ENCODE peak calls at places on chromosomes 6 and 20, in ten cellular contexts. Y is prostate gland, M is kidney, A is Calu3, X is endodermal cell, B is type B pancreatic cell, F is esophagus squamous epithelium, L is psoas muscle, K is BJ, C is astrocyte of the spinal cord. D is an unnamed sample.

GRCh38 chr20:50450961-50451752 is 59.0 kb upstream of the PTPN1 start:
- DNase-seq in Y (no peak), M (no peak), A (no peak), X (peak), B (no peak), F (no peak), L (peak), K (no peak), C (peak), D (peak)

GRCh38 chr6:168299541-168300511 is 19.8 kb downstream of the DACT2 start:
- DNase-seq in Y (no peak), M (peak), A (no peak), X (no peak), B (no peak), F (no peak), L (no peak), K (no peak), C (no peak), D (no peak)

GRCh38 chr20:1468117-1468624 is 1.5 kb upstream of the NSFL1C start:
- DNase-seq in Y (no peak), M (no peak), A (no peak), X (no peak), B (no peak), F (no peak), L (no peak), K (no peak), C (no peak), D (no peak)

GRCh38 chr6:24125980-24126379 is at the start of gene NRSN1:
- DNase-seq in Y (no peak), M (no peak), A (peak), X (peak), B (no peak), F (no peak), L (no peak), K (no peak), C (no peak), D (no peak)

GRCh38 chr6:53496797-53497196 is 48.1 kb downstream of the GCLC start:
- DNase-seq in Y (no peak), M (no peak), A (no peak), X (no peak), B (no peak), F (no peak), L (no peak), K (peak), C (peak), D (peak)

GRCh38 chr6:10347561-10348327 is 67.1 kb downstream of the TFAP2A start:
- DNase-seq in Y (no peak), M (no peak), A (no peak), X (no peak), B (no peak), F (no peak), L (no peak), K (peak), C (no peak), D (no peak)

GRCh38 chr6:111843347-111844147 is 29.7 kb downstream of the FYN start:
- DNase-seq in Y (no peak), M (no peak), A (no peak), X (no peak), B (no peak), F (no peak), L (no peak), K (no peak), C (no peak), D (no peak)

GRCh38 chr6:54665246-54665645 is 181.3 kb upstream of the FAM83B start:
- DNase-seq in Y (no peak), M (no peak), A (no peak), X (no peak), B (no peak), F (no peak), L (no peak), K (no peak), C (no peak), D (no peak)

GRCh38 chr6:48092550-48093217 is 18.3 kb downstream of the PTCHD4 start:
- DNase-seq in Y (no peak), M (no peak), A (no peak), X (no peak), B (no peak), F (no peak), L (no peak), K (no peak), C (no peak), D (no peak)

GRCh38 chr6:157954150-157955117 is 27.2 kb upstream of the SYNJ2 start:
- DNase-seq in Y (peak), M (no peak), A (peak), X (peak), B (no peak), F (no peak), L (no peak), K (peak), C (no peak), D (peak)

GRCh38 chr6:90584636-90585255 is 2.1 kb downstream of the MAP3K7 start:
- DNase-seq in Y (no peak), M (no peak), A (no peak), X (no peak), B (no peak), F (no peak), L (no peak), K (no peak), C (peak), D (peak)

GRCh38 chr6:158047563-158048323 is 66.1 kb downstream of the SYNJ2 start:
- DNase-seq in Y (no peak), M (peak), A (no peak), X (no peak), B (no peak), F (no peak), L (no peak), K (no peak), C (no peak), D (no peak)

GRCh38 chr6:12275084-12275483 is 15.1 kb upstream of the EDN1 start:
- DNase-seq in Y (no peak), M (no peak), A (no peak), X (no peak), B (no peak), F (no peak), L (no peak), K (no peak), C (no peak), D (no peak)

GRCh38 chr20:20363449-20364015 is 4.4 kb upstream of the INSM1 start:
- DNase-seq in Y (no peak), M (no peak), A (no peak), X (peak), B (no peak), F (no peak), L (no peak), K (no peak), C (no peak), D (no peak)

GRCh38 chr6:159758031-159759001 is 3.5 kb upstream of the ACAT2 start:
- DNase-seq in Y (no peak), M (no peak), A (no peak), X (peak), B (no peak), F (no peak), L (no peak), K (no peak), C (peak), D (peak)

GRCh38 chr6:77025824-77026223 is 437.5 kb downstream of the HTR1B start:
- DNase-seq in Y (no peak), M (no peak), A (no peak), X (no peak), B (no peak), F (no peak), L (no peak), K (no peak), C (no peak), D (no peak)

GRCh38 chr20:33442136-33443005 is 1.2 kb downstream of the SNTA1 start:
- DNase-seq in Y (no peak), M (no peak), A (no peak), X (no peak), B (no peak), F (no peak), L (no peak), K (no peak), C (no peak), D (no peak)

GRCh38 chr6:22637781-22638180 is 68.4 kb downstream of the HDGFL1 start:
- DNase-seq in Y (no peak), M (no peak), A (no peak), X (no peak), B (no peak), F (no peak), L (no peak), K (no peak), C (no peak), D (no peak)

GRCh38 chr6:5782783-5783567 is 223.8 kb downstream of the NRN1 start:
- DNase-seq in Y (no peak), M (no peak), A (peak), X (peak), B (no peak), F (no peak), L (peak), K (no peak), C (peak), D (no peak)

GRCh38 chr6:60952500-60952899 is 1333.5 kb downstream of the KHDRBS2 start:
- DNase-seq in Y (no peak), M (no peak), A (no peak), X (no peak), B (no peak), F (no peak), L (no peak), K (no peak), C (no peak), D (no peak)

GRCh38 chr6:35496036-35496850 is 636 bp downstream of the TEAD3 start:
- DNase-seq in Y (no peak), M (no peak), A (peak), X (peak), B (no peak), F (no peak), L (peak), K (no peak), C (peak), D (no peak)

GRCh38 chr6:51568771-51569170 is 518.6 kb downstream of the PKHD1 start:
- DNase-seq in Y (no peak), M (no peak), A (peak), X (no peak), B (no peak), F (no peak), L (no peak), K (no peak), C (no peak), D (no peak)

GRCh38 chr20:12327205-12327604 is 409.5 kb downstream of the BTBD3 start:
- DNase-seq in Y (no peak), M (no peak), A (no peak), X (no peak), B (no peak), F (no peak), L (no peak), K (no peak), C (no peak), D (no peak)

GRCh38 chr20:64242797-64243475 is 12.6 kb upstream of the PCMTD2 start:
- DNase-seq in Y (no peak), M (peak), A (no peak), X (peak), B (no peak), F (no peak), L (no peak), K (no peak), C (no peak), D (no peak)

GRCh38 chr20:44231713-44232468 is 15.2 kb upstream of the GDAP1L1 start:
- DNase-seq in Y (no peak), M (no peak), A (no peak), X (peak), B (no peak), F (no peak), L (no peak), K (no peak), C (no peak), D (no peak)

GRCh38 chr6:63882208-63882607 is 246.6 kb downstream of the PHF3 start:
- DNase-seq in Y (no peak), M (no peak), A (no peak), X (peak), B (no peak), F (no peak), L (no peak), K (no peak), C (no peak), D (no peak)

GRCh38 chr6:52984247-52984646 is 10.8 kb downstream of the GSTA4 start:
- DNase-seq in Y (no peak), M (no peak), A (no peak), X (no peak), B (no peak), F (no peak), L (no peak), K (no peak), C (peak), D (no peak)

GRCh38 chr20:47672166-47672565 is 113.1 kb downstream of the SULF2 start:
- DNase-seq in Y (no peak), M (no peak), A (no peak), X (no peak), B (no peak), F (no peak), L (no peak), K (no peak), C (no peak), D (no peak)

GRCh38 chr20:17912916-17913315 is 55.7 kb downstream of the SNX5 start:
- DNase-seq in Y (no peak), M (no peak), A (no peak), X (no peak), B (no peak), F (no peak), L (no peak), K (peak), C (no peak), D (no peak)

GRCh38 chr6:99334526-99335127 is 14.8 kb downstream of the FAXC start:
- DNase-seq in Y (peak), M (no peak), A (peak), X (peak), B (no peak), F (no peak), L (no peak), K (no peak), C (peak), D (peak)

GRCh38 chr6:130365166-130366010 is 429 bp upstream of the TMEM200A start:
- DNase-seq in Y (no peak), M (peak), A (peak), X (peak), B (peak), F (no peak), L (peak), K (no peak), C (peak), D (peak)

GRCh38 chr6:145897552-145897951 is 66.6 kb downstream of the SHPRH start:
- DNase-seq in Y (no peak), M (no peak), A (no peak), X (no peak), B (no peak), F (no peak), L (no peak), K (no peak), C (no peak), D (no peak)

GRCh38 chr6:145892026-145892425 is 72.1 kb downstream of the SHPRH start:
- DNase-seq in Y (no peak), M (no peak), A (no peak), X (no peak), B (no peak), F (no peak), L (no peak), K (no peak), C (no peak), D (no peak)

GRCh38 chr6:145893586-145893985 is 70.6 kb downstream of the SHPRH start:
- DNase-seq in Y (no peak), M (no peak), A (no peak), X (no peak), B (no peak), F (no peak), L (no peak), K (no peak), C (no peak), D (no peak)

GRCh38 chr6:145898376-145898775 is 65.8 kb downstream of the SHPRH start:
- DNase-seq in Y (no peak), M (no peak), A (peak), X (no peak), B (no peak), F (no peak), L (no peak), K (no peak), C (no peak), D (no peak)

GRCh38 chr6:145895802-145896201 is 68.4 kb downstream of the SHPRH start:
- DNase-seq in Y (no peak), M (no peak), A (no peak), X (no peak), B (no peak), F (no peak), L (no peak), K (no peak), C (peak), D (peak)
- TF ChIP-seq CTCF in Y (no peak), M (no peak), A (no peak), X (peak), B (peak), F (no peak), L (no peak), K (peak), C (peak), D (peak)

GRCh38 chr6:33788694-33789549 is at the start of gene LEMD2:
- DNase-seq in Y (peak), M (peak), A (peak), X (peak), B (peak), F (peak), L (peak), K (peak), C (peak), D (peak)
- TF ChIP-seq CTCF in Y (no peak), M (no peak), A (no peak), X (peak), B (no peak), F (peak), L (no peak), K (no peak), C (no peak), D (no peak)

GRCh38 chr20:62413896-62414481 is 6.9 kb upstream of the CABLES2 start:
- DNase-seq in Y (no peak), M (no peak), A (peak), X (peak), B (no peak), F (no peak), L (no peak), K (no peak), C (no peak), D (no peak)
- TF ChIP-seq CTCF in Y (no peak), M (no peak), A (peak), X (peak), B (peak), F (no peak), L (no peak), K (no peak), C (peak), D (no peak)

GRCh38 chr6:109094351-109095035 is at the start of gene SESN1:
- DNase-seq in Y (peak), M (peak), A (peak), X (peak), B (peak), F (peak), L (peak), K (peak), C (peak), D (peak)
- TF ChIP-seq CTCF in Y (no peak), M (no peak), A (no peak), X (no peak), B (no peak), F (no peak), L (no peak), K (no peak), C (no peak), D (no peak)

D was measured in fibroblast of pulmonary artery.